ENCODE peak calls at places on chromosomes 5 and 9, in nine cellular contexts. One of them, this sample, is unnamed.
A peak's percentile ranks its signal among the peaks of the same experiment; 100 is the strongest.

GRCh38 chr5:64690417-64691151 is at the start of gene SHISAL2B:
- DNase-seq in K562: no peak
- DNase-seq in HepG2: no peak
- DNase-seq in GM12878: no peak
- DNase-seq in uterus: no peak
- DNase-seq in A549: peak; percentile 30
- DNase-seq in stomach: no peak
- DNase-seq in IMR-90: no peak
- DNase-seq in sigmoid colon: no peak
- DNase-seq in this sample: peak; percentile 75

GRCh38 chr9:101333490-101333889 is 51.3 kb downstream of the BAAT start:
- DNase-seq in K562: no peak
- DNase-seq in HepG2: no peak
- DNase-seq in GM12878: no peak
- DNase-seq in uterus: no peak
- DNase-seq in A549: no peak
- DNase-seq in stomach: no peak
- DNase-seq in IMR-90: no peak
- DNase-seq in sigmoid colon: no peak
- DNase-seq in this sample: no peak

GRCh38 chr5:127040779-127041520 is 10.6 kb upstream of the MARCHF3 start:
- DNase-seq in K562: no peak
- DNase-seq in HepG2: no peak
- DNase-seq in GM12878: no peak
- DNase-seq in uterus: peak; percentile 36
- DNase-seq in A549: peak; percentile 14
- DNase-seq in stomach: peak; percentile 28
- DNase-seq in IMR-90: peak; percentile 54
- DNase-seq in sigmoid colon: no peak
- DNase-seq in this sample: no peak

GRCh38 chr9:94554439-94555331 is at the start of gene PCAT7:
- DNase-seq in K562: peak; percentile 72
- DNase-seq in HepG2: peak; percentile 84
- DNase-seq in GM12878: peak; percentile 12
- DNase-seq in uterus: no peak
- DNase-seq in A549: peak; percentile 88
- DNase-seq in stomach: peak; percentile 90
- DNase-seq in IMR-90: no peak
- DNase-seq in sigmoid colon: no peak
- DNase-seq in this sample: no peak

GRCh38 chr5:122153230-122153629 is 23.9 kb downstream of the ZNF474 start:
- DNase-seq in K562: no peak
- DNase-seq in HepG2: no peak
- DNase-seq in GM12878: no peak
- DNase-seq in uterus: no peak
- DNase-seq in A549: no peak
- DNase-seq in stomach: no peak
- DNase-seq in IMR-90: peak; percentile 91
- DNase-seq in sigmoid colon: no peak
- DNase-seq in this sample: no peak

GRCh38 chr9:116391306-116391900 is 237.8 kb downstream of the PAPPA start:
- DNase-seq in K562: no peak
- DNase-seq in HepG2: no peak
- DNase-seq in GM12878: no peak
- DNase-seq in uterus: no peak
- DNase-seq in A549: no peak
- DNase-seq in stomach: no peak
- DNase-seq in IMR-90: peak; percentile 83
- DNase-seq in sigmoid colon: no peak
- DNase-seq in this sample: no peak

GRCh38 chr5:78908173-78908901 is 76.8 kb downstream of the ARSB start:
- DNase-seq in K562: no peak
- DNase-seq in HepG2: no peak
- DNase-seq in GM12878: no peak
- DNase-seq in uterus: no peak
- DNase-seq in A549: no peak
- DNase-seq in stomach: peak; percentile 65
- DNase-seq in IMR-90: peak; percentile 91
- DNase-seq in sigmoid colon: no peak
- DNase-seq in this sample: no peak

GRCh38 chr5:53956632-53957031 is 353.7 kb downstream of the ARL15 start:
- DNase-seq in K562: no peak
- DNase-seq in HepG2: no peak
- DNase-seq in GM12878: no peak
- DNase-seq in uterus: no peak
- DNase-seq in A549: no peak
- DNase-seq in stomach: no peak
- DNase-seq in IMR-90: no peak
- DNase-seq in sigmoid colon: no peak
- DNase-seq in this sample: no peak

GRCh38 chr5:60483046-60483445 is 216.9 kb downstream of the DEPDC1B start:
- DNase-seq in K562: no peak
- DNase-seq in HepG2: no peak
- DNase-seq in GM12878: no peak
- DNase-seq in uterus: no peak
- DNase-seq in A549: no peak
- DNase-seq in stomach: no peak
- DNase-seq in IMR-90: peak; percentile 19
- DNase-seq in sigmoid colon: no peak
- DNase-seq in this sample: no peak

GRCh38 chr9:122777935-122778671 is 10.6 kb upstream of the OR5C1 start:
- DNase-seq in K562: no peak
- DNase-seq in HepG2: no peak
- DNase-seq in GM12878: no peak
- DNase-seq in uterus: no peak
- DNase-seq in A549: peak; percentile 48
- DNase-seq in stomach: no peak
- DNase-seq in IMR-90: peak; percentile 79
- DNase-seq in sigmoid colon: no peak
- DNase-seq in this sample: no peak

GRCh38 chr9:75175395-75175794 is 87.1 kb downstream of the OSTF1 start:
- DNase-seq in K562: no peak
- DNase-seq in HepG2: no peak
- DNase-seq in GM12878: no peak
- DNase-seq in uterus: no peak
- DNase-seq in A549: no peak
- DNase-seq in stomach: no peak
- DNase-seq in IMR-90: no peak
- DNase-seq in sigmoid colon: no peak
- DNase-seq in this sample: no peak

GRCh38 chr5:153654444-153654843 is 164.0 kb downstream of the GRIA1 start:
- DNase-seq in K562: no peak
- DNase-seq in HepG2: no peak
- DNase-seq in GM12878: no peak
- DNase-seq in uterus: no peak
- DNase-seq in A549: no peak
- DNase-seq in stomach: no peak
- DNase-seq in IMR-90: peak; percentile 11
- DNase-seq in sigmoid colon: no peak
- DNase-seq in this sample: no peak

GRCh38 chr9:70407081-70407503 is 7.4 kb downstream of the KLF9 start:
- DNase-seq in K562: no peak
- DNase-seq in HepG2: no peak
- DNase-seq in GM12878: no peak
- DNase-seq in uterus: no peak
- DNase-seq in A549: peak; percentile 35
- DNase-seq in stomach: no peak
- DNase-seq in IMR-90: peak; percentile 99
- DNase-seq in sigmoid colon: no peak
- DNase-seq in this sample: no peak

GRCh38 chr9:116238225-116238624 is 84.6 kb downstream of the PAPPA start:
- DNase-seq in K562: no peak
- DNase-seq in HepG2: no peak
- DNase-seq in GM12878: no peak
- DNase-seq in uterus: no peak
- DNase-seq in A549: peak; percentile 84
- DNase-seq in stomach: no peak
- DNase-seq in IMR-90: peak; percentile 93
- DNase-seq in sigmoid colon: no peak
- DNase-seq in this sample: no peak

DNA sequence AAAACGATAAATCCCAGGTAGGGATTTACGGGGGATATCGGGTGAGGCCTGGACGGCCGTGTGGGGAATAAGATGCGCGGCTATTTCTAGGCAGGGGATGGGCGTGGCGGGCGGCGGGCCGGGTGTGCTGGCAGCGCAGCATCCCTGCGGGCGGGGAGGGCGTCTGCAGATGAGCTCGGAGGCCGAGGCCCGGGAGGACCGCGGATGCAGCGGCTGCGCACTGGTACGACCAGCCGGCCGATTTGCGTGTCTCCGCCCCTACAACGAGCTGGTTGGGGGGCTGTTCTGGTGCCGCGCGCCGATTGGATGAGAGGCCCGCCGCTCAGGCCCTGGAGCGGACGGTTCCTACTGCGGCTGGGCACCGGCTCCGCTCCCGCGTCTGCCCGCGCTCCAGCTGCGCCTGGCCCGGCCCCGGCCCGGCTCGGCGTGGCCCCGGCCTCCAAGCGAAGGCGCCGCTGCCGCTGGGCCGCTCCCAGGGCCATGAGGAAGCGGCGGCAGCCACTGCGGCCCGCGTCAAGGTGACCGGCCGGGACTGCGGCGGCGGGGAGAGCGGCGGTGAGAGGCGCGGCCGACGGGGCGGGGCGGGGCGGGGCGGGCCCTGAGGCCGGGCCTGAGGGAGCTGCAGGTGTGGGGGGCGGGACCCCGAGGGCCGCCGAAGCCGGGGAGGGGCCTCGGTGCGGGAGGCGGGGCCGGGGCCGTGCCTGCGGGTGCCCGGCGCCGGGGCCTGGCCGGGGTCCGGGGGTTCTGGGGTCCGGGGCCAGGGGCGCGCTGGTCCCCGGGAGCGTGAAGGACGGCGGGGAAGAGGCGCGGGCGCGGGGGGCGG is at the start of gene RALGPS1:
- DNase-seq in K562: peak; percentile 96
- DNase-seq in HepG2: peak; percentile 88
- DNase-seq in GM12878: peak; percentile 73
- DNase-seq in uterus: peak; percentile 91
- DNase-seq in A549: peak; percentile 97
- DNase-seq in stomach: peak; percentile 97
- DNase-seq in IMR-90: peak; percentile 94
- DNase-seq in sigmoid colon: peak; percentile 98
- DNase-seq in this sample: peak; percentile 98
- TF ChIP-seq POLR2A in K562: no peak
- TF ChIP-seq POLR2A in HepG2: no peak
- TF ChIP-seq POLR2A in GM12878: no peak
- TF ChIP-seq POLR2A in uterus: no peak
- TF ChIP-seq POLR2A in A549: peak; percentile 21
- TF ChIP-seq POLR2A in stomach: no peak
- TF ChIP-seq POLR2A in IMR-90: no peak
- TF ChIP-seq POLR2A in sigmoid colon: no peak
- TF ChIP-seq POLR2A in this sample: peak; percentile 43

DNA sequence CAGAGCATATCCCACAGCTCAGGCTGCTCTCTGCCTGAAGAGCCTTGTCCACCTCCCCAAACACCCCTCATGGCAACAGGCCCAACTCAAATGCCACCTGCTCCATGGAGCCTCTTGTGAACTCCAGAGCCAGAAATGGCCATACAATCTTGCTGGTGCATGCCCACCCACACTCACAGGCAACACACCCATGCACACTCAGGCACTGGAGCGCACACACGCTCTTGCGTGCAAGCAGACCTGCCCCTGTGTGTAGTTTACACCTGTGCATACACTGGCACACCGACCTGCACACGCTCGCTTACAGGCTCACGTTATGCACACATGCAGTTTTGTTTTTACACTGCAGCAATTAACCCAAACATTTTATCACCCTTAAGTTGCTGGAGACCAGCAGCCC is 40.0 kb downstream of the HRH2 start:
- DNase-seq in K562: no peak
- DNase-seq in HepG2: no peak
- DNase-seq in GM12878: no peak
- DNase-seq in uterus: no peak
- DNase-seq in A549: no peak
- DNase-seq in stomach: no peak
- DNase-seq in IMR-90: no peak
- DNase-seq in sigmoid colon: peak; percentile 20
- DNase-seq in this sample: peak; percentile 65
- H3K4me1 ChIP-seq in K562: peaks cover 4% of the 10 kb centered on the region
- H3K4me1 ChIP-seq in HepG2: peaks cover 25% of the 10 kb centered on the region
- H3K4me1 ChIP-seq in GM12878: no peaks in the 10 kb centered on the region
- H3K4me1 ChIP-seq in uterus: no peaks in the 10 kb centered on the region
- H3K4me1 ChIP-seq in A549: no peaks in the 10 kb centered on the region
- H3K4me1 ChIP-seq in stomach: peaks cover 3% of the 10 kb centered on the region
- H3K4me1 ChIP-seq in IMR-90: no peaks in the 10 kb centered on the region
- H3K4me1 ChIP-seq in sigmoid colon: peaks cover 2% of the 10 kb centered on the region
- H3K4me1 ChIP-seq in this sample: peaks cover 16% of the 10 kb centered on the region

DNA sequence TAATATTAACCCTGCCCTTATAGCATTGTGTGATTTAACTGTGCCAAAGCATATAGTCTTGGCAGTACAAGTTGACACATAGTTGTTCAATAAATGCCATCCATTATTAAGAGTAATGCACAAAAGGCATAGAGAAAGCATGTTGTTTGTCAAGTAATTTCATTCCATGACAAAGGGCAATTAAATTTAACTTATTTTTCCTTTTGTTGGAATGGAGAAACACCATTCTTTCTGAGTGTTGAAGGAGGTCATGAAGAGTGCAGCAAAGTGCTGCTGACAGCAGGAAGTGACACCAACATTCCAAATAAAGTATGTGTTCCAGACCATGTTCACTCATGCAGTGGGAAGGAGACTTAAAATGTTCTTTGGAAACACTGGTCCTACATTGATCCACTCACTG is 29.1 kb downstream of the ANKDD1B start:
- DNase-seq in K562: no peak
- DNase-seq in HepG2: no peak
- DNase-seq in GM12878: no peak
- DNase-seq in uterus: no peak
- DNase-seq in A549: no peak
- DNase-seq in stomach: no peak
- DNase-seq in IMR-90: peak; percentile 78
- DNase-seq in sigmoid colon: no peak
- DNase-seq in this sample: no peak
- TF ChIP-seq POLR2A in K562: no peak
- TF ChIP-seq POLR2A in HepG2: no peak
- TF ChIP-seq POLR2A in GM12878: no peak
- TF ChIP-seq POLR2A in uterus: no peak
- TF ChIP-seq POLR2A in A549: no peak
- TF ChIP-seq POLR2A in stomach: no peak
- TF ChIP-seq POLR2A in IMR-90: no peak
- TF ChIP-seq POLR2A in sigmoid colon: no peak
- TF ChIP-seq POLR2A in this sample: no peak

DNA sequence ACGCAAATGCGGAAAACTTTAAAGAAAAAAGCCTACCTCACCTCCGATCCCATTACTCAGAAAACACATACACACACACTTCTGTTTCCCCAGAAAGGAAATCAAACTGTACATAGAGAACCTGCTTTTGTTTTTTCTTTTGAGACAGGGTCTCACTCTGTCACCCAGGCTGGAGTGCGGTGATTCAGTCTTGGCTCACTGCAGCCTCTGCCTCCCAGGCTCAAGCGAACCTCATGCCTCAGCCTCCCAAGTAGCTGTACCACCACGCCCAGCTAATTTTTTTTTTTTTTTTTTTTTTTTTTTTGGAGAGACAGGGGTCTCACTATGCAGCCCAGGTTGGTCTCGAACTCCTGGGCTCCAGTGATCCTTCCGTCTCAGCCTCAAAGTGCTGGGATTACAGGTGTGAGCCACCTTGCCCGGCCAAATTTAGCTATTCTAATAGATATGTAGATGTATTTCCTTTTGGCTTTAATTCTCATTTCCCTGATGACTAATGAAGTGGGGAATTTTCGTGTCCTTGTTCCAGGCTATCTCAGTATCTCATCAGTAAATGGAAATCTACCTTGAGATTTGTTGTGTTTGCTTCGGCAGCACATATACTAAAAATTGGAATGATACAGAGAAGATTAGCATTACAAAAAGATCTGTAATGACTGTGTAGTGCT is 25.7 kb upstream of the EEIG1 start:
- DNase-seq in K562: no peak
- DNase-seq in HepG2: no peak
- DNase-seq in GM12878: no peak
- DNase-seq in uterus: no peak
- DNase-seq in A549: peak; percentile 65
- DNase-seq in stomach: no peak
- DNase-seq in IMR-90: peak; percentile 36
- DNase-seq in sigmoid colon: no peak
- DNase-seq in this sample: no peak
- H3K4me1 ChIP-seq in K562: peaks cover 38% of the 10 kb centered on the region
- H3K4me1 ChIP-seq in HepG2: peaks cover 70% of the 10 kb centered on the region
- H3K4me1 ChIP-seq in GM12878: peaks cover 21% of the 10 kb centered on the region
- H3K4me1 ChIP-seq in uterus: no peaks in the 10 kb centered on the region
- H3K4me1 ChIP-seq in A549: peaks cover 54% of the 10 kb centered on the region
- H3K4me1 ChIP-seq in stomach: peaks cover 35% of the 10 kb centered on the region
- H3K4me1 ChIP-seq in IMR-90: peaks cover 5% of the 10 kb centered on the region
- H3K4me1 ChIP-seq in sigmoid colon: peaks cover 6% of the 10 kb centered on the region
- H3K4me1 ChIP-seq in this sample: peaks cover 63% of the 10 kb centered on the region

This sample was measured in spleen.